ENCODE peak calls at places on chromosomes 13 and 19, in eight cellular contexts. I is RKO; K is germinal center; D is central memory CD4-positive, alpha-beta T cell; T is RPMI8226; E is stimulated activated CD4-positive, alpha-beta T cell treated with anti-CD3 and anti-CD28 coated beads, Interleukin-2, amount 100 ng/mL, for 24 hours; M is hypothalamus; P is cardiac fibroblast. Z is an unnamed sample.

GRCh38 chr19:16336571-16336970 is 11.9 kb downstream of the KLF2 start:
- DNase-seq in P (peak; percentile 47), M (no peak), D (no peak), K (no peak), T (no peak), I (no peak), E (no peak), Z (no peak)

GRCh38 chr13:77196052-77196618 is 130.8 kb downstream of the MYCBP2 start:
- DNase-seq in P (peak; percentile 19), E (no peak), M (no peak), T (no peak), K (no peak), D (no peak), I (no peak), Z (no peak)

GRCh38 chr19:49427855-49428546 is 2.8 kb downstream of the GFY start:
- DNase-seq in K (no peak), D (no peak), P (no peak), M (no peak), I (no peak), E (no peak), T (peak; percentile 44), Z (no peak)

GRCh38 chr13:91017669-91018053 is 329.8 kb upstream of the MIR17HG start:
- DNase-seq in T (no peak), D (no peak), M (no peak), K (no peak), P (no peak), I (peak; percentile 67), E (no peak), Z (no peak)

GRCh38 chr19:10503002-10503789 is at the start of gene KEAP1:
- DNase-seq in P (peak; percentile 26), T (peak; percentile 67), M (no peak), D (no peak), K (peak; percentile 53), I (peak; percentile 19), E (peak; percentile 55), Z (peak; percentile 37)

GRCh38 chr19:28497137-28497536 is 715.8 kb downstream of the UQCRFS1 start:
- DNase-seq in M (no peak), P (no peak), T (no peak), I (no peak), K (no peak), E (no peak), D (no peak), Z (no peak)

GRCh38 chr13:110388141-110388943 is 81.3 kb downstream of the COL4A2 start:
- DNase-seq in T (no peak), I (no peak), D (no peak), K (no peak), P (peak; percentile 81), E (no peak), M (no peak), Z (no peak)

GRCh38 chr19:23415561-23416191 is 20.4 kb upstream of the ZNF91 start:
- DNase-seq in K (peak; percentile 18), I (peak; percentile 35), P (no peak), E (no peak), M (no peak), D (no peak), T (peak; percentile 81), Z (peak; percentile 1)

GRCh38 chr19:19160489-19161035 is 9.5 kb downstream of the MEF2B start:
- DNase-seq in D (no peak), P (no peak), I (no peak), T (peak; percentile 44), M (no peak), E (no peak), K (peak; percentile 87), Z (no peak)

GRCh38 chr13:79837741-79838450 is 356.9 kb downstream of the NDFIP2 start:
- DNase-seq in E (no peak), D (no peak), I (peak; percentile 58), K (no peak), P (peak; percentile 16), T (no peak), M (no peak), Z (no peak)

GRCh38 chr19:39277598-39277997 is 9.4 kb downstream of the IFNL2 start:
- DNase-seq in K (no peak), P (peak; percentile 22), D (no peak), M (no peak), T (no peak), I (no peak), E (no peak), Z (no peak)

GRCh38 chr19:41851456-41851855 is 6.6 kb downstream of the DMRTC2 start:
- DNase-seq in M (no peak), I (no peak), K (no peak), D (no peak), E (no peak), P (no peak), T (no peak), Z (no peak)

GRCh38 chr19:19459099-19459498 is 53.6 kb downstream of the GATAD2A start:
- DNase-seq in K (no peak), D (peak; percentile 47), I (no peak), M (no peak), E (no peak), T (no peak), P (no peak), Z (no peak)

GRCh38 chr19:7742991-7743390 is 4.3 kb downstream of the CD209 start:
- DNase-seq in K (no peak), P (no peak), T (no peak), M (no peak), I (no peak), D (no peak), E (no peak), Z (no peak)

GRCh38 chr19:32829345-32829896 is 40.1 kb downstream of the SLC7A9 start:
- DNase-seq in K (no peak), P (no peak), T (no peak), M (no peak), D (no peak), I (no peak), E (no peak), Z (no peak)

GRCh38 chr19:13463296-13463695 is 43.0 kb downstream of the CACNA1A start:
- DNase-seq in D (no peak), M (no peak), P (peak; percentile 8), E (peak; percentile 20), T (peak; percentile 66), I (peak; percentile 32), K (peak; percentile 12), Z (no peak)

GRCh38 chr19:14944456-14944855 is 3.2 kb downstream of the OR7C2 start:
- DNase-seq in E (no peak), K (no peak), T (no peak), P (no peak), M (no peak), I (no peak), D (no peak), Z (no peak)

GRCh38 chr13:97274782-97275252 is 52.7 kb downstream of the MBNL2 start:
- DNase-seq in P (peak; percentile 64), I (no peak), M (no peak), K (no peak), D (no peak), T (no peak), E (no peak), Z (no peak)

GRCh38 chr19:2542341-2543069 is 66.6 kb downstream of the GADD45B start:
- DNase-seq in T (peak; percentile 1), E (no peak), I (no peak), D (no peak), P (no peak), K (no peak), M (no peak), Z (no peak)

GRCh38 chr13:114004416-114005205 is 30.7 kb upstream of the C13orf46 start:
- DNase-seq in D (no peak), M (no peak), I (no peak), K (no peak), E (no peak), P (peak; percentile 88), T (no peak), Z (no peak)

GRCh38 chr19:10095948-10096614 is 6.4 kb downstream of the ANGPTL6 start:
- DNase-seq in E (peak; percentile 86), M (peak; percentile 56), T (peak; percentile 96), I (peak; percentile 95), D (peak; percentile 89), K (peak; percentile 99), P (peak; percentile 95), Z (peak; percentile 82)

GRCh38 chr13:31968473-31968872 is 63.1 kb upstream of the FRY start:
- DNase-seq in M (no peak), P (peak; percentile 39), K (no peak), D (no peak), E (no peak), T (no peak), I (no peak), Z (no peak)

GRCh38 chr19:35044317-35045117 is 3.0 kb downstream of the HPN start:
- DNase-seq in M (peak; percentile 51), T (peak; percentile 25), E (peak; percentile 74), I (peak; percentile 25), D (peak; percentile 43), P (peak; percentile 66), K (peak; percentile 74), Z (peak; percentile 47)

GRCh38 chr19:1247747-1248453 is 483 bp upstream of the MIDN start:
- DNase-seq in P (peak; percentile 72), M (no peak), I (peak; percentile 93), T (peak; percentile 75), K (no peak), D (peak; percentile 72), E (peak; percentile 68), Z (peak; percentile 63)

GRCh38 chr19:5156231-5156986 is 184.2 kb downstream of the PTPRS start:
- DNase-seq in P (no peak), I (no peak), T (no peak), E (no peak), M (no peak), D (no peak), K (no peak), Z (no peak)

GRCh38 chr13:47499358-47500150 is 501.5 kb downstream of the SUCLA2 start:
- DNase-seq in K (no peak), D (no peak), E (no peak), T (no peak), P (peak; percentile 73), M (no peak), I (peak; percentile 76), Z (no peak)

GRCh38 chr19:19554074-19555023 is 16.3 kb downstream of the CILP2 start:
- DNase-seq in T (peak; percentile 62), P (peak; percentile 41), I (peak; percentile 60), K (peak; percentile 71), M (no peak), D (peak; percentile 32), E (peak; percentile 75), Z (peak; percentile 48)

GRCh38 chr13:97109256-97109655 is 112.9 kb upstream of the MBNL2 start:
- DNase-seq in E (no peak), I (no peak), M (no peak), K (no peak), D (no peak), T (no peak), P (no peak), Z (no peak)

GRCh38 chr13:59823495-59823894 is 340.2 kb downstream of the DIAPH3 start:
- DNase-seq in I (peak; percentile 90), E (no peak), P (peak; percentile 32), D (no peak), K (no peak), M (no peak), T (no peak), Z (no peak)

GRCh38 chr19:51480590-51480989 is 2.3 kb downstream of the CEACAM18 start:
- DNase-seq in P (peak; percentile 19), D (no peak), M (no peak), I (peak; percentile 32), E (peak; percentile 29), K (no peak), T (peak; percentile 51), Z (no peak)

GRCh38 chr13:36725936-36726335 is 52.1 kb downstream of the SERTM1 start:
- DNase-seq in P (no peak), D (no peak), K (no peak), T (no peak), E (no peak), M (no peak), I (no peak), Z (no peak)

GRCh38 chr19:7550987-7551761 is 15.7 kb downstream of the PNPLA6 start:
- DNase-seq in D (peak; percentile 20), K (peak; percentile 70), E (no peak), M (peak; percentile 43), T (no peak), I (peak; percentile 50), P (peak; percentile 74), Z (no peak)

GRCh38 chr19:56765107-56765506 is 75.4 kb downstream of the PEG3 start:
- DNase-seq in D (no peak), I (no peak), P (peak; percentile 16), E (peak; percentile 17), M (peak; percentile 40), K (peak; percentile 5), T (peak; percentile 43), Z (no peak)